ENCODE peak calls at places on chromosomes 16 and 17, in six cellular contexts. C is AG10803; D is RWPE1; F is activated naive CD4-positive, alpha-beta T cell treated with anti-CD3 and anti-CD28 coated beads, Interleukin-2, amount 10 ng/mL, durations not matched to agents 7 days and 5 days; H is fibroblast of mammary gland; S is Caco-2. Q is an unnamed sample.

GRCh38 chr17:27079660-27080059 is 214.3 kb upstream of the WSB1 start:
- DNase-seq in C (no peak), H (no peak), D (no peak), F (no peak), S (no peak), Q (no peak)

GRCh38 chr17:50111687-50112655 is 16.8 kb downstream of the PDK2 start:
- DNase-seq in D (no peak), H (no peak), S (peak), C (no peak), F (no peak), Q (no peak)

GRCh38 chr17:44933824-44934744 is 13.5 kb downstream of the KIF18B start:
- DNase-seq in C (no peak), H (no peak), F (no peak), S (peak), D (no peak), Q (no peak)

GRCh38 chr17:27456681-27457404 is 595 bp downstream of the KSR1 start:
- DNase-seq in C (no peak), H (no peak), S (no peak), D (no peak), F (peak), Q (no peak)

GRCh38 chr17:45787044-45787443 is 2.9 kb downstream of the CRHR1 start:
- DNase-seq in F (no peak), C (no peak), S (no peak), D (no peak), H (no peak), Q (no peak)

GRCh38 chr16:55478827-55479559 is at the start of gene MMP2:
- DNase-seq in C (peak), H (peak), D (peak), F (no peak), S (no peak), Q (peak)

GRCh38 chr17:40448639-40449261 is 5.5 kb downstream of the IGFBP4 start:
- DNase-seq in S (no peak), F (no peak), H (peak), C (no peak), D (no peak), Q (no peak)

GRCh38 chr17:158379-158778 is 21.0 kb downstream of the SCGB1C2 start:
- DNase-seq in S (no peak), C (no peak), F (no peak), H (no peak), D (no peak), Q (no peak)

GRCh38 chr16:87604572-87605135 is 2.3 kb downstream of the JPH3 start:
- DNase-seq in D (no peak), F (no peak), S (no peak), C (no peak), H (no peak), Q (no peak)

GRCh38 chr17:50304781-50305404 is 30.6 kb downstream of the TMEM92 start:
- DNase-seq in C (peak), H (no peak), F (no peak), S (no peak), D (no peak), Q (peak)

GRCh38 chr16:28981517-28981916 is 3.3 kb upstream of the LAT start:
- DNase-seq in H (peak), D (peak), S (no peak), C (no peak), F (peak), Q (no peak)

GRCh38 chr16:2511128-2511785 is 2.5 kb upstream of the ATP6V0C start:
- DNase-seq in F (no peak), C (peak), D (no peak), H (peak), S (no peak), Q (peak)

GRCh38 chr16:3744018-3744417 is 26.7 kb upstream of the TRAP1 start:
- DNase-seq in S (no peak), C (no peak), F (no peak), D (no peak), H (no peak), Q (no peak)

GRCh38 chr17:57211010-57211411 is 45.3 kb upstream of the MSI2 start:
- DNase-seq in D (peak), S (no peak), C (no peak), F (no peak), H (peak), Q (no peak)

GRCh38 chr16:82368041-82368440 is 198.0 kb upstream of the MPHOSPH6 start:
- DNase-seq in S (peak), D (peak), H (peak), C (peak), F (no peak), Q (peak)

GRCh38 chr17:82863941-82864720 is 24.3 kb upstream of the ZNF750 start:
- DNase-seq in F (peak), D (no peak), S (no peak), H (peak), C (peak), Q (peak)

GRCh38 chr17:44448412-44448811 is 54.8 kb downstream of the GPATCH8 start:
- DNase-seq in D (no peak), H (no peak), C (no peak), S (no peak), F (no peak), Q (no peak)

GRCh38 chr17:15490634-15491261 is 23.3 kb upstream of the CDRT4 start:
- DNase-seq in H (peak), S (peak), D (no peak), C (peak), F (no peak), Q (peak)

GRCh38 chr17:64073771-64074703 is 53.6 kb upstream of the ICAM2 start:
- DNase-seq in C (no peak), F (no peak), S (no peak), H (no peak), D (no peak), Q (no peak)

GRCh38 chr16:84246679-84247077 is 6.9 kb upstream of the KCNG4 start:
- DNase-seq in F (no peak), D (no peak), C (no peak), S (no peak), H (no peak), Q (no peak)

GRCh38 chr17:65058615-65059014 is 2.1 kb upstream of the GNA13 start:
- DNase-seq in F (no peak), H (no peak), C (no peak), S (no peak), D (peak), Q (no peak)

GRCh38 chr17:34203018-34203646 is 52.0 kb upstream of the CCL2 start:
- DNase-seq in C (no peak), D (no peak), H (peak), S (no peak), F (no peak), Q (no peak)

GRCh38 chr16:88335150-88335685 is 47.5 kb upstream of the ZNF469 start:
- DNase-seq in S (no peak), H (no peak), C (peak), F (no peak), D (no peak), Q (no peak)

GRCh38 chr17:40317345-40317873 is 8.4 kb downstream of the RARA start:
- DNase-seq in H (peak), F (peak), C (peak), S (peak), D (peak), Q (peak)

GRCh38 chr17:29570521-29570920 is 2.0 kb downstream of the TP53I13 start:
- DNase-seq in H (no peak), F (peak), S (no peak), C (no peak), D (no peak), Q (no peak)

GRCh38 chr17:67421869-67422273 is 44.8 kb downstream of the PITPNC1 start:
- DNase-seq in C (peak), D (peak), S (no peak), F (peak), H (peak), Q (peak)

GRCh38 chr17:81513669-81514484 is 1.3 kb upstream of the ACTG1 start:
- DNase-seq in H (peak), C (peak), S (peak), F (peak), D (peak), Q (peak)

GRCh38 chr17:40695874-40696472 is 7.6 kb downstream of the KRT24 start:
- DNase-seq in F (no peak), D (no peak), H (no peak), S (no peak), C (no peak), Q (no peak)

GRCh38 chr17:8103549-8103948 is 14.8 kb downstream of the ALOXE3 start:
- DNase-seq in S (no peak), D (peak), H (peak), F (no peak), C (no peak), Q (no peak)

GRCh38 chr17:38619937-38620550 is 14.3 kb upstream of the SRCIN1 start:
- DNase-seq in C (no peak), F (no peak), D (no peak), H (no peak), S (peak), Q (no peak)

GRCh38 chr16:48950184-48950583 is 331.5 kb downstream of the CBLN1 start:
- DNase-seq in F (no peak), S (no peak), D (no peak), C (peak), H (peak), Q (no peak)

GRCh38 chr16:66007717-66008116 is 358.8 kb upstream of the CDH5 start:
- DNase-seq in H (peak), C (peak), S (no peak), F (no peak), D (peak), Q (peak)

GRCh38 chr16:19859603-19860002 is 25.0 kb downstream of the GPRC5B start:
- DNase-seq in C (no peak), F (no peak), S (no peak), D (no peak), H (no peak), Q (no peak)

GRCh38 chr17:34249497-34249877 is 5.6 kb upstream of the CCL2 start:
- DNase-seq in H (no peak), D (no peak), S (no peak), C (no peak), F (no peak), Q (no peak)

GRCh38 chr17:42519546-42520444 is 16.2 kb upstream of the NAGLU start:
- DNase-seq in D (peak), C (peak), F (no peak), H (peak), S (peak), Q (peak)

GRCh38 chr16:4692460-4693295 is 684 bp upstream of the NUDT16L1 start:
- DNase-seq in D (no peak), F (no peak), C (no peak), H (no peak), S (peak), Q (no peak)

Q was measured in astrocyte.